ENCODE peak calls at places on chromosome 4, in four cellular contexts. Z is NCI-H146, H is DMS53, L is NCI-H2081. S is an unnamed sample.

GRCh38 chr4:189773909-189774308 is 166.8 kb upstream of the FRG1 start:
- DNase-seq in Z (no peak), H (no peak), L (no peak), S (no peak)

GRCh38 chr4:95693594-95693993 is 144.8 kb upstream of the UNC5C start:
- DNase-seq in H (peak), L (peak), Z (no peak), S (no peak)

GRCh38 chr4:149574973-149575372 is 240.7 kb downstream of the IQCM start:
- DNase-seq in Z (no peak), L (no peak), H (no peak), S (no peak)

GRCh38 chr4:108988514-108989195 is 225.8 kb upstream of the ETNPPL start:
- DNase-seq in L (no peak), H (no peak), Z (no peak), S (no peak)

GRCh38 chr4:10098770-10099139 is 17.8 kb downstream of the WDR1 start:
- DNase-seq in H (no peak), Z (no peak), L (no peak), S (no peak)

GRCh38 chr4:95572304-95572991 is 23.7 kb upstream of the UNC5C start:
- DNase-seq in H (peak), L (no peak), Z (no peak), S (peak)

GRCh38 chr4:27648416-27648815 is 787.8 kb downstream of the STIM2 start:
- DNase-seq in H (no peak), L (no peak), Z (no peak), S (no peak)

GRCh38 chr4:55546633-55547460 is at the start of gene CLOCK:
- DNase-seq in L (peak), Z (peak), H (peak), S (peak)

GRCh38 chr4:61201562-61202099 is 1.5 kb downstream of the ADGRL3 start:
- DNase-seq in L (no peak), H (peak), Z (peak), S (no peak)

GRCh38 chr4:125573368-125573767 is 258.6 kb downstream of the FAT4 start:
- DNase-seq in L (no peak), Z (no peak), H (no peak), S (no peak)

GRCh38 chr4:168483786-168484185 is 3.5 kb upstream of the DDX60L start:
- DNase-seq in L (no peak), Z (no peak), H (no peak), S (no peak)

GRCh38 chr4:5676763-5677162 is 31.6 kb downstream of the EVC2 start:
- DNase-seq in Z (no peak), L (no peak), H (no peak), S (no peak)

GRCh38 chr4:184250795-184251679 is 33.4 kb upstream of the ENPP6 start:
- DNase-seq in L (peak), Z (peak), H (peak), S (no peak)

GRCh38 chr4:65943076-65943475 is 272.8 kb upstream of the EPHA5 start:
- DNase-seq in L (no peak), Z (no peak), H (peak), S (no peak)

GRCh38 chr4:184833046-184833838 is 7.5 kb upstream of the ACSL1 start:
- DNase-seq in H (no peak), Z (no peak), L (no peak), S (no peak)

GRCh38 chr4:121344128-121344527 is 36.7 kb downstream of the QRFPR start:
- DNase-seq in H (no peak), L (no peak), Z (no peak), S (no peak)

GRCh38 chr4:16155503-16156169 is 70.6 kb downstream of the TAPT1 start:
- DNase-seq in L (peak), H (no peak), Z (peak), S (no peak)

GRCh38 chr4:169062861-169063197 is 52.8 kb upstream of the CBR4 start:
- DNase-seq in Z (no peak), L (no peak), H (no peak), S (no peak)

GRCh38 chr4:37981844-37982720 is 21.9 kb downstream of the PTTG2 start:
- DNase-seq in H (peak), L (peak), Z (peak), S (no peak)

GRCh38 chr4:11130195-11130975 is 298.3 kb downstream of the HS3ST1 start:
- DNase-seq in L (no peak), Z (no peak), H (peak), S (no peak)